ENCODE peak calls at places on chromosome 9, in nine cellular contexts. W, L, F, H, O, Z, G, X and K are unnamed samples.

GRCh38 chr9:18605763-18606162 is 131.8 kb downstream of the ADAMTSL1 start:
- DNase-seq in W (no peak), L (no peak), F (no peak), H (peak; percentile 37), O (peak; percentile 55), Z (peak; percentile 54), G (peak; percentile 66), X (no peak), K (no peak)

GRCh38 chr9:19252174-19252884 is 21.8 kb downstream of the DENND4C start:
- DNase-seq in W (no peak), L (no peak), F (no peak), H (no peak), O (no peak), Z (no peak), G (no peak), X (no peak), K (no peak)

GRCh38 chr9:9790216-9790872 is 822.5 kb downstream of the PTPRD start:
- DNase-seq in W (peak; percentile 48), L (peak; percentile 44), F (peak; percentile 24), H (no peak), O (no peak), Z (no peak), G (peak; percentile 55), X (no peak), K (peak; percentile 15)

GRCh38 chr9:117466111-117466510 is 51.3 kb upstream of the ASTN2 start:
- DNase-seq in W (no peak), L (no peak), F (no peak), H (no peak), O (no peak), Z (no peak), G (no peak), X (no peak), K (no peak)

GRCh38 chr9:26809795-26810194 is 82.8 kb downstream of the CAAP1 start:
- DNase-seq in W (no peak), L (peak; percentile 76), F (no peak), H (no peak), O (peak; percentile 71), Z (no peak), G (no peak), X (no peak), K (no peak)

GRCh38 chr9:16505159-16505558 is 365.3 kb downstream of the BNC2 start:
- DNase-seq in W (no peak), L (peak; percentile 53), F (no peak), H (peak; percentile 27), O (peak; percentile 50), Z (no peak), G (no peak), X (no peak), K (no peak)

GRCh38 chr9:105065119-105066088 is 137.4 kb upstream of the ABCA1 start:
- DNase-seq in W (no peak), L (no peak), F (no peak), H (peak; percentile 31), O (no peak), Z (no peak), G (no peak), X (no peak), K (no peak)

GRCh38 chr9:123418052-123418430 is 62.0 kb downstream of the CRB2 start:
- DNase-seq in W (no peak), L (no peak), F (no peak), H (no peak), O (no peak), Z (no peak), G (no peak), X (no peak), K (no peak)

GRCh38 chr9:69211424-69212036 is 37.5 kb downstream of the TJP2 start:
- DNase-seq in W (no peak), L (no peak), F (no peak), H (no peak), O (no peak), Z (no peak), G (no peak), X (no peak), K (no peak)

GRCh38 chr9:69204378-69204777 is 30.3 kb downstream of the TJP2 start:
- DNase-seq in W (no peak), L (no peak), F (no peak), H (no peak), O (no peak), Z (no peak), G (no peak), X (no peak), K (no peak)

GRCh38 chr9:69204869-69205268 is 30.8 kb downstream of the TJP2 start:
- DNase-seq in W (no peak), L (peak; percentile 35), F (no peak), H (no peak), O (peak; percentile 77), Z (peak; percentile 25), G (peak; percentile 79), X (no peak), K (no peak)

GRCh38 chr9:69206047-69206446 is 32.0 kb downstream of the TJP2 start:
- DNase-seq in W (no peak), L (no peak), F (no peak), H (no peak), O (no peak), Z (no peak), G (no peak), X (no peak), K (no peak)

DNA sequence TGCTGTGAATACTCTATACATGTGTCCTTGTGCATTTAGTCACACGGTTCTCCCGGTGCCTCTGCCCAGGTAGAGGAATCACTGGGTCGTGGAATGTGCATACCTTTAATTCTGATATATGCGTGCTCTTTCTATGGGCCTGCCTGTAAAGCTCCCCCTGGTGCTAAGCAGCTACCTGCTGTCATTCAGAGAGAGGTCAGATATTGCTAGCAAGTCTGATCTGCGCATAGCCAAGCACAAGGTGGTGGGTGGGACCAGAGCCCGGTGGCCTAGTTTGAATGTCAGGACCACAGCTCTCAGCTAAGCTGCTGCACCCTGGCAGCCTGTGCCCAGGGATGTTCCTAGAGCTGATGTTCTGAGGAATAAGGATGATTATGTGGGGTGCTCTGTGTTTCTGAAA is 33.4 kb downstream of the TJP2 start:
- DNase-seq in W (no peak), L (no peak), F (no peak), H (no peak), O (no peak), Z (peak; percentile 38), G (no peak), X (no peak), K (no peak)
- TF ChIP-seq CTCF in W (no peak), L (peak; percentile 31), F (no peak), H (no peak), O (no peak), Z (no peak), G (no peak), X (peak; percentile 35), K (no peak)

GRCh38 chr9:33230756-33231691 is 8.9 kb upstream of the SPINK4 start:
- DNase-seq in W (no peak), L (peak; percentile 6), F (no peak), H (no peak), O (peak; percentile 12), Z (no peak), G (no peak), X (no peak), K (no peak)

GRCh38 chr9:33227013-33227398 is 13.0 kb upstream of the SPINK4 start:
- DNase-seq in W (no peak), L (no peak), F (no peak), H (peak; percentile 38), O (no peak), Z (peak; percentile 19), G (peak; percentile 74), X (no peak), K (no peak)

GRCh38 chr9:33227741-33228140 is 12.2 kb upstream of the SPINK4 start:
- DNase-seq in W (no peak), L (no peak), F (no peak), H (no peak), O (peak; percentile 25), Z (no peak), G (no peak), X (no peak), K (no peak)

GRCh38 chr9:33228606-33229005 is 11.4 kb upstream of the SPINK4 start:
- DNase-seq in W (no peak), L (no peak), F (no peak), H (no peak), O (no peak), Z (no peak), G (no peak), X (no peak), K (no peak)

DNA sequence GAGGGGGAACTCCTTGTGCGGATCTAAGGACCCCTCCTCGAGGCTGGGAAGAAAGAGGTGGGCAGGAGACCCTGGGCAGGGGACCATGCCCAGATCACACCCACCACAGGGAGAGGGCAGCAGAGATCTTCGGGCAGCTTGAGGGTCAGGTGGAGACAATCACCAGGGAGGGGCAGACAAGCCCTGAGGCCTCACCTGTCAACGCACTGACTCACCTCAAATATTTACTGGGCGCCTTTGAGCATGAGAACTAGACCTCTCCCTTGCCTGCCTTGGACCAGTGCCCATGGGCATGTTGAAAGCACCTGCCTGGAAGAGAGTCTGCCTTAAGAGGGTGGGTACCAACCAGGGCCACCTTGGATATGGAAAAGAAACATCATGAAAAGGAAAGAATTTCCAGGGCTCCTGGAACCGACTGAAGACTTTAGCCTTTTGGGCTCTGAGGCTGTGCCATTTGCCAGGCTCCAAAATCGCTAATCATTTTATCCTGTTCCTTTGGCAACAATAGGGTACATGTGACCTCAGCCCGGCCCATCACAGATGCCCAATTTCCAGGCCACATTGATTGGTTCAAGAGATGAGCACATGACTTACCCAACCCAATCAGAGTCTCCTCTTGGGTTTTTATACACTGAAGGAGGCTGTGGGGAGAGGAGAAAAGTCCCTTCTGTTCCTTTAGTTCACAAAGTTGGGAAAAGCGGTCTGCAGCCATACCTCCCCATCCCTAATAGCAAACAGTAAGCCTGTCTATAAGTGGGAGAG is 10.4 kb upstream of the SPINK4 start:
- DNase-seq in W (no peak), L (peak; percentile 96), F (no peak), H (peak; percentile 90), O (no peak), Z (no peak), G (no peak), X (no peak), K (no peak)
- TF ChIP-seq CTCF in W (no peak), L (peak; percentile 93), F (no peak), H (peak; percentile 44), O (no peak), Z (no peak), G (no peak), X (no peak), K (peak; percentile 17)

DNA sequence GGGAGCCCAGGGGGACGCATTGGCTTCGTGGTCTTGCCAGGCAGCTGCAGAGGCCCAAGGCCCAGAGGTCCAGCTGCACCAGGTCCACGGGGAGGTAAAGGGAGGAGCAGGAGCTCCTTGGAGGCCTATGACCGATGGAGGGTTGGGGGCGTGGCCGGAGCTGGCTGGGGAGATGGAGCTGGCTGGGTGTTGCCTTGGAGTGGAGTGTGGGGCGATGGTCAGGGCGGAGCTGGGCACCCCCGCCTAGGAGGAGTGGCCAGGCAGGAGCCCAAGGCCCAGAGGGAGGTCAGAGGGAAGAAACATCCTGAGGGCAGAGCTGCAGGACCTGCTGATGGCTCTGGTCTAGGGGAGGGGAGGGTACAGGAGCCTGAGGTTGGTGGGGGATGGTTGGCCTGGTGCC is 44.6 kb downstream of the KCNT1 start:
- DNase-seq in W (no peak), L (no peak), F (no peak), H (no peak), O (no peak), Z (no peak), G (no peak), X (no peak), K (no peak)
- TF ChIP-seq CTCF in W (no peak), L (no peak), F (no peak), H (no peak), O (no peak), Z (no peak), G (no peak), X (no peak), K (no peak)

DNA sequence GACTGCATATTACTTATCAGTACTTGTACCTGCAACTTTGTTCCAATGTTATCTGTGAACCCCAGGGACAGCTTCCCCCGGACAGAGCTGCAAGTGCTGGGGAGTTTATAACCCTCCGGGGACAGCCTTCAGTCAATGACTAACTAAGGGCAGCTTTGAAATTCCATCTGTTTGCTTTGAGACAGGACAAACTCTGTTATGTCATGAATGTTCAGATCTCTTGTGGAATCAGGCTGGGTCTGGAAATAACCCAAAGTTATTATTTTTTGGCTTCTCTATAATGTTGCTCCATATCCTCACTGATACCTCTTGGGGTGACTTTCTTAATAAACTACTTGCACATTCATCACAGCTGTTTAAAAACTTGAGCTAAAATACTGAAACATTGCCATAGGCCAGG is 617.5 kb upstream of the TLE4 start:
- DNase-seq in W (no peak), L (no peak), F (no peak), H (no peak), O (peak; percentile 70), Z (no peak), G (no peak), X (no peak), K (no peak)
- TF ChIP-seq CTCF in W (no peak), L (no peak), F (no peak), H (no peak), O (no peak), Z (no peak), G (no peak), X (no peak), K (no peak)